ENCODE peak calls at places on chromosomes 7 and 10, in seven cellular contexts. One of them, this sample, is unnamed.

GRCh38 chr7:44095781-44096180 is 8.4 kb upstream of the AEBP1 start:
- DNase-seq in T-helper 17 cell: no peak
- DNase-seq in DMS53: no peak
- DNase-seq in HT-29: no peak
- DNase-seq in activated naive CD8-positive, alpha-beta T cell treated with anti-CD3 and anti-CD28 coated beads, Interleukin-2, amount 10 ng/mL, durations not matched to agents 7 days and 5 days: no peak
- DNase-seq in left cardiac atrium: no peak
- DNase-seq in NCI-H446: no peak
- DNase-seq in this sample: no peak

GRCh38 chr10:121886997-121887622 is 40.7 kb downstream of the ATE1 start:
- DNase-seq in T-helper 17 cell: no peak
- DNase-seq in DMS53: peak; percentile 76
- DNase-seq in HT-29: peak; percentile 79
- DNase-seq in activated naive CD8-positive, alpha-beta T cell treated with anti-CD3 and anti-CD28 coated beads, Interleukin-2, amount 10 ng/mL, durations not matched to agents 7 days and 5 days: peak; percentile 41
- DNase-seq in left cardiac atrium: peak; percentile 48
- DNase-seq in NCI-H446: peak; percentile 61
- DNase-seq in this sample: peak; percentile 75

GRCh38 chr10:124221356-124222297 is 128.2 kb upstream of the CHST15 start:
- DNase-seq in T-helper 17 cell: no peak
- DNase-seq in DMS53: no peak
- DNase-seq in HT-29: no peak
- DNase-seq in activated naive CD8-positive, alpha-beta T cell treated with anti-CD3 and anti-CD28 coated beads, Interleukin-2, amount 10 ng/mL, durations not matched to agents 7 days and 5 days: no peak
- DNase-seq in left cardiac atrium: no peak
- DNase-seq in NCI-H446: no peak
- DNase-seq in this sample: no peak

GRCh38 chr7:151672706-151673105 is 153.0 kb upstream of the RHEB start:
- DNase-seq in T-helper 17 cell: no peak
- DNase-seq in DMS53: no peak
- DNase-seq in HT-29: no peak
- DNase-seq in activated naive CD8-positive, alpha-beta T cell treated with anti-CD3 and anti-CD28 coated beads, Interleukin-2, amount 10 ng/mL, durations not matched to agents 7 days and 5 days: no peak
- DNase-seq in left cardiac atrium: no peak
- DNase-seq in NCI-H446: no peak
- DNase-seq in this sample: peak; percentile 55

GRCh38 chr10:958856-959255 is 27.4 kb upstream of the LARP4B start:
- DNase-seq in T-helper 17 cell: no peak
- DNase-seq in DMS53: no peak
- DNase-seq in HT-29: no peak
- DNase-seq in activated naive CD8-positive, alpha-beta T cell treated with anti-CD3 and anti-CD28 coated beads, Interleukin-2, amount 10 ng/mL, durations not matched to agents 7 days and 5 days: no peak
- DNase-seq in left cardiac atrium: no peak
- DNase-seq in NCI-H446: no peak
- DNase-seq in this sample: no peak

GRCh38 chr7:20698469-20698868 is 83.0 kb downstream of the ABCB5 start:
- DNase-seq in T-helper 17 cell: no peak
- DNase-seq in DMS53: no peak
- DNase-seq in HT-29: no peak
- DNase-seq in activated naive CD8-positive, alpha-beta T cell treated with anti-CD3 and anti-CD28 coated beads, Interleukin-2, amount 10 ng/mL, durations not matched to agents 7 days and 5 days: no peak
- DNase-seq in left cardiac atrium: no peak
- DNase-seq in NCI-H446: no peak
- DNase-seq in this sample: no peak

GRCh38 chr10:123083811-123084210 is 52.0 kb upstream of the HMX3 start:
- DNase-seq in T-helper 17 cell: no peak
- DNase-seq in DMS53: no peak
- DNase-seq in HT-29: no peak
- DNase-seq in activated naive CD8-positive, alpha-beta T cell treated with anti-CD3 and anti-CD28 coated beads, Interleukin-2, amount 10 ng/mL, durations not matched to agents 7 days and 5 days: no peak
- DNase-seq in left cardiac atrium: no peak
- DNase-seq in NCI-H446: no peak
- DNase-seq in this sample: no peak

GRCh38 chr10:127910464-127910770 is 3.5 kb downstream of the PTPRE start:
- DNase-seq in T-helper 17 cell: no peak
- DNase-seq in DMS53: no peak
- DNase-seq in HT-29: no peak
- DNase-seq in activated naive CD8-positive, alpha-beta T cell treated with anti-CD3 and anti-CD28 coated beads, Interleukin-2, amount 10 ng/mL, durations not matched to agents 7 days and 5 days: no peak
- DNase-seq in left cardiac atrium: no peak
- DNase-seq in NCI-H446: no peak
- DNase-seq in this sample: no peak

GRCh38 chr7:100211342-100211780 is 8.4 kb upstream of the PVRIG start:
- DNase-seq in T-helper 17 cell: no peak
- DNase-seq in DMS53: no peak
- DNase-seq in HT-29: no peak
- DNase-seq in activated naive CD8-positive, alpha-beta T cell treated with anti-CD3 and anti-CD28 coated beads, Interleukin-2, amount 10 ng/mL, durations not matched to agents 7 days and 5 days: no peak
- DNase-seq in left cardiac atrium: no peak
- DNase-seq in NCI-H446: no peak
- DNase-seq in this sample: no peak

GRCh38 chr7:133273221-133273620 is 20.3 kb downstream of the EXOC4 start:
- DNase-seq in T-helper 17 cell: no peak
- DNase-seq in DMS53: no peak
- DNase-seq in HT-29: no peak
- DNase-seq in activated naive CD8-positive, alpha-beta T cell treated with anti-CD3 and anti-CD28 coated beads, Interleukin-2, amount 10 ng/mL, durations not matched to agents 7 days and 5 days: no peak
- DNase-seq in left cardiac atrium: no peak
- DNase-seq in NCI-H446: no peak
- DNase-seq in this sample: no peak

GRCh38 chr7:33639552-33640197 is 265.7 kb upstream of the BMPER start:
- DNase-seq in T-helper 17 cell: no peak
- DNase-seq in DMS53: no peak
- DNase-seq in HT-29: no peak
- DNase-seq in activated naive CD8-positive, alpha-beta T cell treated with anti-CD3 and anti-CD28 coated beads, Interleukin-2, amount 10 ng/mL, durations not matched to agents 7 days and 5 days: no peak
- DNase-seq in left cardiac atrium: no peak
- DNase-seq in NCI-H446: no peak
- DNase-seq in this sample: no peak

GRCh38 chr10:97889461-97890265 is 40.0 kb downstream of the GOLGA7B start:
- DNase-seq in T-helper 17 cell: no peak
- DNase-seq in DMS53: peak; percentile 58
- DNase-seq in HT-29: no peak
- DNase-seq in activated naive CD8-positive, alpha-beta T cell treated with anti-CD3 and anti-CD28 coated beads, Interleukin-2, amount 10 ng/mL, durations not matched to agents 7 days and 5 days: no peak
- DNase-seq in left cardiac atrium: no peak
- DNase-seq in NCI-H446: no peak
- DNase-seq in this sample: no peak